ENCODE peak calls at places on chromosomes 16 and 17, in five cellular contexts. B is T-cell, U is aorta, G is mesendoderm, Q is type B pancreatic cell. H is an unnamed sample.

GRCh38 chr16:26762596-26762995 is 304.1 kb upstream of the C16orf82 start:
- DNase-seq in G (peak), Q (no peak), B (no peak), U (no peak), H (no peak)

GRCh38 chr16:616771-617586 is 13.8 kb upstream of the WFIKKN1 start:
- DNase-seq in G (no peak), U (no peak), B (no peak), Q (no peak), H (no peak)

GRCh38 chr17:75098861-75099260 is 10.9 kb upstream of the ARMC7 start:
- DNase-seq in G (no peak), B (no peak), U (no peak), Q (no peak), H (no peak)

GRCh38 chr17:17027442-17028058 is 14.7 kb upstream of the MPRIP start:
- DNase-seq in G (no peak), B (no peak), U (peak), Q (no peak), H (no peak)

GRCh38 chr17:75551276-75551675 is 25.8 kb downstream of the LLGL2 start:
- DNase-seq in B (no peak), U (no peak), G (no peak), Q (no peak), H (peak)

GRCh38 chr17:55825213-55825612 is 74.4 kb downstream of the PCTP start:
- DNase-seq in Q (no peak), U (no peak), B (no peak), G (peak), H (no peak)

GRCh38 chr16:20942271-20942670 is 41.7 kb downstream of the LYRM1 start:
- DNase-seq in U (no peak), B (no peak), G (no peak), Q (no peak), H (no peak)

GRCh38 chr17:49676276-49676868 is 1.5 kb downstream of the SPOP start:
- DNase-seq in B (peak), Q (no peak), G (peak), U (no peak), H (no peak)

GRCh38 chr16:9332574-9333148 is 241.2 kb downstream of the HAPSTR1 start:
- DNase-seq in U (no peak), B (no peak), Q (no peak), G (no peak), H (no peak)

GRCh38 chr16:23711785-23712184 is 1.2 kb downstream of the ERN2 start:
- DNase-seq in U (peak), B (no peak), Q (no peak), G (no peak), H (no peak)

GRCh38 chr17:29664743-29665479 is 42.2 kb upstream of the CORO6 start:
- DNase-seq in G (no peak), B (no peak), U (no peak), Q (no peak), H (no peak)

GRCh38 chr16:89361756-89362155 is 128.6 kb downstream of the ANKRD11 start:
- DNase-seq in Q (no peak), B (no peak), U (peak), G (no peak), H (no peak)

GRCh38 chr17:71180801-71181385 is 939.9 kb upstream of the SOX9 start:
- DNase-seq in B (no peak), G (no peak), Q (no peak), U (no peak), H (peak)

GRCh38 chr16:16143038-16143763 is 80.1 kb downstream of the ABCC6 start:
- DNase-seq in G (peak), Q (no peak), B (no peak), U (no peak), H (peak)

GRCh38 chr16:89723279-89724250 is 2.2 kb downstream of the ZNF276 start:
- DNase-seq in B (peak), G (no peak), Q (no peak), U (no peak), H (no peak)

GRCh38 chr17:36128411-36128978 is 24.9 kb downstream of the CCL4 start:
- DNase-seq in B (no peak), U (no peak), G (no peak), Q (no peak), H (no peak)

GRCh38 chr16:70662991-70663523 is 16.7 kb downstream of the IL34 start:
- DNase-seq in U (peak), B (no peak), G (no peak), Q (no peak), H (peak)

GRCh38 chr16:75265911-75266701 is 14.7 kb upstream of the BCAR1 start:
- DNase-seq in G (peak), B (no peak), U (peak), Q (peak), H (peak)

GRCh38 chr16:5328546-5328945 is 231.0 kb upstream of the EEF2KMT start:
- DNase-seq in Q (no peak), G (peak), B (no peak), U (no peak), H (no peak)

GRCh38 chr16:30004424-30004776 is 6.4 kb downstream of the DOC2A start:
- DNase-seq in U (peak), B (no peak), Q (no peak), G (no peak), H (no peak)

GRCh38 chr16:84535408-84535807 is 30.9 kb upstream of the MEAK7 start:
- DNase-seq in Q (no peak), G (peak), U (no peak), B (no peak), H (peak)

GRCh38 chr16:57264381-57264780 is 19.3 kb downstream of the ARL2BP start:
- DNase-seq in U (peak), G (no peak), B (no peak), Q (no peak), H (peak)

GRCh38 chr17:34306466-34306865 is 12.8 kb upstream of the CCL8 start:
- DNase-seq in B (no peak), U (no peak), G (peak), Q (no peak), H (peak)

GRCh38 chr16:23420011-23420410 is 33.0 kb downstream of the COG7 start:
- DNase-seq in U (no peak), Q (no peak), B (no peak), G (no peak), H (no peak)

GRCh38 chr16:30722443-30722842 is 23.5 kb downstream of the SRCAP start:
- DNase-seq in B (no peak), U (no peak), Q (no peak), G (no peak), H (no peak)

GRCh38 chr17:14827394-14827793 is 437.7 kb downstream of the PMP22 start:
- DNase-seq in U (no peak), B (no peak), G (no peak), Q (no peak), H (peak)

GRCh38 chr16:48919791-48920190 is 309.8 kb upstream of the N4BP1 start:
- DNase-seq in B (no peak), U (no peak), G (no peak), Q (no peak), H (no peak)

GRCh38 chr16:84999857-85000480 is 11.4 kb downstream of the ZDHHC7 start:
- DNase-seq in G (no peak), Q (no peak), B (no peak), U (peak), H (no peak)